ENCODE peak calls at places on chromosomes 13 and 19, in eight cellular contexts. One of them, this sample, is unnamed.

GRCh38 chr19:47226426-47227346 is 4.3 kb downstream of the BBC3 start:
- DNase-seq in left ventricle myocardium inferior: peak
- DNase-seq in hypothalamus: peak
- DNase-seq in mucosa of descending colon: peak
- DNase-seq in NAMALWA: peak
- DNase-seq in IMR-90: peak
- DNase-seq in T-helper 1 cell: peak
- DNase-seq in GM18507: no peak
- DNase-seq in this sample: peak

GRCh38 chr13:50529154-50529882 is 314.2 kb downstream of the DLEU7 start:
- DNase-seq in left ventricle myocardium inferior: peak
- DNase-seq in hypothalamus: peak
- DNase-seq in mucosa of descending colon: peak
- DNase-seq in NAMALWA: no peak
- DNase-seq in IMR-90: peak
- DNase-seq in T-helper 1 cell: peak
- DNase-seq in GM18507: no peak
- DNase-seq in this sample: no peak

GRCh38 chr13:40438999-40439797 is 227.2 kb downstream of the FOXO1 start:
- DNase-seq in left ventricle myocardium inferior: no peak
- DNase-seq in hypothalamus: no peak
- DNase-seq in mucosa of descending colon: no peak
- DNase-seq in NAMALWA: peak
- DNase-seq in IMR-90: no peak
- DNase-seq in T-helper 1 cell: peak
- DNase-seq in GM18507: no peak
- DNase-seq in this sample: no peak

GRCh38 chr13:84126671-84127171 is 244.4 kb upstream of the SLITRK1 start:
- DNase-seq in left ventricle myocardium inferior: no peak
- DNase-seq in hypothalamus: no peak
- DNase-seq in mucosa of descending colon: no peak
- DNase-seq in NAMALWA: no peak
- DNase-seq in IMR-90: no peak
- DNase-seq in T-helper 1 cell: no peak
- DNase-seq in GM18507: no peak
- DNase-seq in this sample: no peak

GRCh38 chr13:101523732-101524131 is 71.3 kb downstream of the ITGBL1 start:
- DNase-seq in left ventricle myocardium inferior: no peak
- DNase-seq in hypothalamus: peak
- DNase-seq in mucosa of descending colon: no peak
- DNase-seq in NAMALWA: no peak
- DNase-seq in IMR-90: peak
- DNase-seq in T-helper 1 cell: no peak
- DNase-seq in GM18507: no peak
- DNase-seq in this sample: no peak

GRCh38 chr13:102400619-102401125 is 1.2 kb downstream of the FGF14 start:
- DNase-seq in left ventricle myocardium inferior: peak
- DNase-seq in hypothalamus: peak
- DNase-seq in mucosa of descending colon: peak
- DNase-seq in NAMALWA: no peak
- DNase-seq in IMR-90: no peak
- DNase-seq in T-helper 1 cell: no peak
- DNase-seq in GM18507: no peak
- DNase-seq in this sample: no peak

GRCh38 chr19:46981296-46981695 is 38.3 kb upstream of the NPAS1 start:
- DNase-seq in left ventricle myocardium inferior: no peak
- DNase-seq in hypothalamus: no peak
- DNase-seq in mucosa of descending colon: peak
- DNase-seq in NAMALWA: no peak
- DNase-seq in IMR-90: no peak
- DNase-seq in T-helper 1 cell: no peak
- DNase-seq in GM18507: no peak
- DNase-seq in this sample: no peak

GRCh38 chr13:52061587-52061986 is 37.1 kb downstream of the UTP14C start:
- DNase-seq in left ventricle myocardium inferior: no peak
- DNase-seq in hypothalamus: no peak
- DNase-seq in mucosa of descending colon: no peak
- DNase-seq in NAMALWA: no peak
- DNase-seq in IMR-90: no peak
- DNase-seq in T-helper 1 cell: no peak
- DNase-seq in GM18507: no peak
- DNase-seq in this sample: no peak

GRCh38 chr19:56538761-56539263 is at the start of gene ZFP28:
- DNase-seq in left ventricle myocardium inferior: peak
- DNase-seq in hypothalamus: peak
- DNase-seq in mucosa of descending colon: peak
- DNase-seq in NAMALWA: no peak
- DNase-seq in IMR-90: no peak
- DNase-seq in T-helper 1 cell: no peak
- DNase-seq in GM18507: no peak
- DNase-seq in this sample: peak

This sample was measured in GM19239.